ENCODE peak calls at places on chromosome 16, in nine cellular contexts. F is progenitor cell of endocrine pancreas, H is AG04449, B is nephron progenitor cell, Q is left lung, Y is right atrium auricular region, U is heart right ventricle, I is body of pancreas, T is dorsolateral prefrontal cortex. N is an unnamed sample.

GRCh38 chr16:69619514-69619913 is 53.7 kb downstream of the NFAT5 start:
- DNase-seq in T (no peak), H (no peak), Q (no peak), F (no peak), U (no peak), B (no peak), Y (no peak), I (no peak), N (no peak)

GRCh38 chr16:29883987-29884386 is 15.4 kb downstream of the SEZ6L2 start:
- DNase-seq in Y (no peak), U (no peak), B (no peak), F (no peak), I (no peak), T (no peak), H (no peak), Q (no peak), N (no peak)

GRCh38 chr16:23061669-23062068 is 87.6 kb downstream of the USP31 start:
- DNase-seq in U (no peak), B (no peak), Q (no peak), T (no peak), Y (no peak), H (no peak), F (no peak), I (no peak), N (no peak)

GRCh38 chr16:990516-991291 is 9.1 kb downstream of the SOX8 start:
- DNase-seq in B (no peak), T (no peak), Q (no peak), Y (no peak), U (no peak), H (no peak), F (no peak), I (no peak), N (no peak)

GRCh38 chr16:9340402-9341095 is 249.1 kb downstream of the HAPSTR1 start:
- DNase-seq in T (no peak), F (no peak), Q (no peak), U (no peak), B (no peak), Y (no peak), H (no peak), I (no peak), N (peak; percentile 23)

GRCh38 chr16:22358000-22358399 is 16.4 kb downstream of the CDR2 start:
- DNase-seq in U (no peak), Y (no peak), I (no peak), T (no peak), B (no peak), Q (no peak), F (no peak), H (no peak), N (no peak)

GRCh38 chr16:65658339-65659275 is 536.7 kb upstream of the CDH11 start:
- DNase-seq in F (no peak), H (peak; percentile 52), U (no peak), B (no peak), T (no peak), Y (no peak), Q (no peak), I (no peak), N (no peak)

GRCh38 chr16:27841061-27841801 is 222.3 kb downstream of the GSG1L start:
- DNase-seq in Y (no peak), B (no peak), F (no peak), U (no peak), H (no peak), T (no peak), Q (no peak), I (no peak), N (no peak)

GRCh38 chr16:89602273-89602951 is 11.0 kb upstream of the DPEP1 start:
- DNase-seq in H (no peak), Y (no peak), Q (peak; percentile 59), I (no peak), F (no peak), B (peak; percentile 98), U (peak; percentile 29), T (no peak), N (peak; percentile 79)

GRCh38 chr16:88449267-88449561 is 3.9 kb upstream of the ZFPM1 start:
- DNase-seq in B (no peak), Q (no peak), H (no peak), F (no peak), Y (no peak), I (no peak), T (no peak), U (no peak), N (no peak)

GRCh38 chr16:29126057-29126494 is 141.2 kb downstream of the LAT start:
- DNase-seq in Q (peak; percentile 60), U (no peak), B (no peak), F (no peak), I (no peak), T (no peak), Y (no peak), H (no peak), N (no peak)

GRCh38 chr16:57797216-57797525 is 5.1 kb downstream of the KIFC3 start:
- DNase-seq in T (no peak), Y (no peak), I (no peak), F (no peak), H (no peak), Q (no peak), B (no peak), U (no peak), N (no peak)

GRCh38 chr16:69691980-69692911 is 34.1 kb downstream of the NQO1 start:
- DNase-seq in H (no peak), B (no peak), U (no peak), I (no peak), Y (no peak), Q (no peak), F (no peak), T (no peak), N (no peak)

GRCh38 chr16:50497592-50497991 is 50.6 kb upstream of the NKD1 start:
- DNase-seq in I (no peak), B (no peak), F (no peak), T (no peak), H (peak; percentile 0), U (no peak), Y (peak; percentile 44), Q (no peak), N (no peak)

GRCh38 chr16:46607529-46607928 is 13.7 kb downstream of the SHCBP1 start:
- DNase-seq in H (peak; percentile 26), F (no peak), Q (no peak), B (no peak), U (no peak), T (no peak), I (no peak), Y (no peak), N (no peak)

GRCh38 chr16:64051826-64052225 is 1070.0 kb downstream of the CDH11 start:
- DNase-seq in T (no peak), Y (no peak), B (no peak), F (no peak), I (no peak), H (no peak), U (no peak), Q (no peak), N (no peak)
- TF ChIP-seq CTCF in T (no peak), Y (peak; percentile 45), B (peak; percentile 31), F (peak; percentile 66), I (peak; percentile 17), H (no peak), U (peak; percentile 38), Q (no peak), N (no peak)

GRCh38 chr16:49437344-49437743 is 63.7 kb downstream of the C16orf78 start:
- DNase-seq in H (no peak), B (no peak), Y (no peak), F (no peak), I (no peak), T (no peak), Q (no peak), U (no peak), N (peak; percentile 1)
- TF ChIP-seq CTCF in H (no peak), B (no peak), Y (no peak), F (no peak), I (no peak), T (no peak), Q (no peak), U (no peak), N (no peak)

GRCh38 chr16:83070416-83071199 is 443.8 kb downstream of the CDH13 start:
- DNase-seq in B (no peak), T (no peak), Q (no peak), U (no peak), H (no peak), I (no peak), Y (no peak), F (no peak), N (no peak)

GRCh38 chr16:83066881-83067280 is 440.1 kb downstream of the CDH13 start:
- DNase-seq in I (no peak), Y (no peak), F (no peak), B (no peak), Q (no peak), T (no peak), U (no peak), H (no peak), N (no peak)

GRCh38 chr16:83066011-83066410 is 439.2 kb downstream of the CDH13 start:
- DNase-seq in Q (no peak), F (no peak), U (no peak), Y (no peak), B (no peak), H (no peak), T (no peak), I (no peak), N (no peak)

DNA sequence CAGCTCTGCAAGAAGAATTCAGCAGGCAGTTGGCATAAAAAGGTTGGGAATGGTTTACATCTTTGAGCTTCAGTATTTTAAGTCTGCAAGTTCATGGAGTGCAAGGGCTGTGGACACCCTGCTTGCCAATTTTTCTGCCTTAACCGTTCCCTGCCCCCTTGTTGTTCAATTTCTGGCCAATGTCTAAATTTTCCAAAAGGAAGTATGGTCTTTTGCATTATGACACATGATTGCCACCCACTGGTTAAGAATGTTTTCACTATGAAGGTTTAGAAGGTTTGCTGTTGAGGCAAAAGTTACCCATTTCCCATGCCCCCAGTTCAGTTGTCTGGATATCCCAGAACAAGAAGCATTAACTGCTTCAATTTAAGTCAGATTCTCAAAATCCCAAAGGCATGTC is 441.9 kb downstream of the CDH13 start:
- DNase-seq in T (no peak), I (no peak), B (no peak), H (no peak), Q (no peak), Y (no peak), F (no peak), U (peak; percentile 4), N (no peak)
- TF ChIP-seq CTCF in T (no peak), I (no peak), B (no peak), H (peak; percentile 14), Q (no peak), Y (peak; percentile 45), F (no peak), U (peak; percentile 45), N (no peak)

DNA sequence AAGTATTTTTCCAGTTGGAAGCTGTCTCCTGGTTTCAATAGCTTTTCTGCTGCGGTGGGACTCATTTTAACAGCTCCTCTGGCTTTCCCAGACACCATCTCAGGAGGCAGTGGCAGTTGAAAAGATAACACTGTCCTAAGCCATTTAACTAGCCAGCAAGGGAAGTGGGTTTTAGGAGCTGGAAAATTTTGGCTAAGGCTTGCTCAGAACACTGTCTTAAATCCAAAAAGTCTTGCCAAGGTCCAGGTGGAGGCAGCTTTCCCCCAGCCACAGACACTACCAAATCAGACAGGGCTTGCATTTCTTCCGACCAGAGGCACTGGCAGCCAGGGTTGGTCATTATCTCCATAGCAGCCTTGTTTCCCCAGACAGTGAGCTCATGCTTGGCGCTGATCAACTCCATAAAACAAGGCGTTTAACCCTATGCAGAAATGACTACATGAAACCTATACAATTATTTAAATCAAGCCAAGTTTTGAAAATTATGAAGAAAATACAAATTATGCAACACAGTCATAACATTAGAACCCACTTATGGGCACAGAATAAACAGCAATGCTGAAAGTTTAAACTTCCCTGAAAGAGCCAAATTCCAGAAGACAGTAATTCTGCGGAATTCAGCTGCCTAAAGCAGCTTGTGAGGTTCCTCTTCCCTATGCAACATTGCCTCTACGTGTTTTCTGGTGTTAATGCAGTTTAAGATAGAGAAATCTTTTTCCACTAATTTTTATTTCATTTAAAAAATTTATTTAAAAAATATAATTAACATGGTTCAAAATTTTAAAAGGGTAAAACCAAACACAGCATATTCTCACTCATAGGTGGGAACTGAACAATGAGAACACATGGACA is 25.0 kb downstream of the GABARAPL2 start:
- DNase-seq in H (peak; percentile 36), U (peak; percentile 87), F (no peak), I (no peak), Q (peak; percentile 57), Y (peak; percentile 86), B (no peak), T (no peak), N (no peak)
- TF ChIP-seq CTCF in H (no peak), U (peak; percentile 29), F (no peak), I (no peak), Q (no peak), Y (peak; percentile 35), B (no peak), T (no peak), N (no peak)